ENCODE peak calls at places on chromosomes 2 and 18, in four cellular contexts. One of them, this sample, is unnamed.
A peak's percentile ranks its signal among the peaks of the same experiment; 100 is the strongest.

GRCh38 chr2:157329524-157329923 is 3.9 kb upstream of the ERMN start:
- DNase-seq in HepG2: no peak
- DNase-seq in K562: no peak
- DNase-seq in GM12878: no peak
- DNase-seq in this sample: no peak

GRCh38 chr2:9802576-9802993 is 40.7 kb upstream of the TAF1B start:
- DNase-seq in HepG2: no peak
- DNase-seq in K562: no peak
- DNase-seq in GM12878: no peak
- DNase-seq in this sample: no peak

GRCh38 chr2:26503238-26503880 is 25.4 kb upstream of the OTOF start:
- DNase-seq in HepG2: peak; percentile 61
- DNase-seq in K562: peak; percentile 93
- DNase-seq in GM12878: no peak
- DNase-seq in this sample: peak; percentile 71

GRCh38 chr18:22668496-22668895 is 250.8 kb upstream of the CTAGE1 start:
- DNase-seq in HepG2: no peak
- DNase-seq in K562: peak; percentile 41
- DNase-seq in GM12878: no peak
- DNase-seq in this sample: no peak

GRCh38 chr18:11310476-11311086 is 161.2 kb upstream of the PIEZO2 start:
- DNase-seq in HepG2: peak; percentile 40
- DNase-seq in K562: peak; percentile 56
- DNase-seq in GM12878: no peak
- DNase-seq in this sample: peak; percentile 16

GRCh38 chr2:71831208-71831577 is 316.5 kb downstream of the CYP26B1 start:
- DNase-seq in HepG2: no peak
- DNase-seq in K562: no peak
- DNase-seq in GM12878: no peak
- DNase-seq in this sample: peak; percentile 27

GRCh38 chr2:217160103-217160502 is 300.2 kb upstream of the TNP1 start:
- DNase-seq in HepG2: no peak
- DNase-seq in K562: no peak
- DNase-seq in GM12878: no peak
- DNase-seq in this sample: no peak

GRCh38 chr2:149715005-149715592 is 127.5 kb upstream of the MMADHC start:
- DNase-seq in HepG2: peak; percentile 12
- DNase-seq in K562: peak; percentile 1
- DNase-seq in GM12878: no peak
- DNase-seq in this sample: peak; percentile 63

GRCh38 chr2:25417715-25418369 is 76.1 kb upstream of the DNMT3A start:
- DNase-seq in HepG2: no peak
- DNase-seq in K562: peak; percentile 41
- DNase-seq in GM12878: peak; percentile 96
- DNase-seq in this sample: no peak

GRCh38 chr18:78939105-78939504 is 40.5 kb upstream of the SALL3 start:
- DNase-seq in HepG2: no peak
- DNase-seq in K562: no peak
- DNase-seq in GM12878: no peak
- DNase-seq in this sample: no peak

GRCh38 chr18:30684825-30685481 is 357.6 kb downstream of the DSC3 start:
- DNase-seq in HepG2: no peak
- DNase-seq in K562: peak; percentile 37
- DNase-seq in GM12878: no peak
- DNase-seq in this sample: no peak

GRCh38 chr2:20476481-20476880 is 29.6 kb downstream of the RHOB start:
- DNase-seq in HepG2: no peak
- DNase-seq in K562: no peak
- DNase-seq in GM12878: no peak
- DNase-seq in this sample: no peak

GRCh38 chr2:58228272-58228671 is 12.9 kb downstream of the FANCL start:
- DNase-seq in HepG2: no peak
- DNase-seq in K562: no peak
- DNase-seq in GM12878: no peak
- DNase-seq in this sample: no peak

GRCh38 chr2:181619511-181619910 is 37.4 kb downstream of the CERKL start:
- DNase-seq in HepG2: no peak
- DNase-seq in K562: no peak
- DNase-seq in GM12878: no peak
- DNase-seq in this sample: no peak

GRCh38 chr2:22930781-22931180 is 454.2 kb upstream of the KLHL29 start:
- DNase-seq in HepG2: no peak
- DNase-seq in K562: no peak
- DNase-seq in GM12878: no peak
- DNase-seq in this sample: no peak

DNA sequence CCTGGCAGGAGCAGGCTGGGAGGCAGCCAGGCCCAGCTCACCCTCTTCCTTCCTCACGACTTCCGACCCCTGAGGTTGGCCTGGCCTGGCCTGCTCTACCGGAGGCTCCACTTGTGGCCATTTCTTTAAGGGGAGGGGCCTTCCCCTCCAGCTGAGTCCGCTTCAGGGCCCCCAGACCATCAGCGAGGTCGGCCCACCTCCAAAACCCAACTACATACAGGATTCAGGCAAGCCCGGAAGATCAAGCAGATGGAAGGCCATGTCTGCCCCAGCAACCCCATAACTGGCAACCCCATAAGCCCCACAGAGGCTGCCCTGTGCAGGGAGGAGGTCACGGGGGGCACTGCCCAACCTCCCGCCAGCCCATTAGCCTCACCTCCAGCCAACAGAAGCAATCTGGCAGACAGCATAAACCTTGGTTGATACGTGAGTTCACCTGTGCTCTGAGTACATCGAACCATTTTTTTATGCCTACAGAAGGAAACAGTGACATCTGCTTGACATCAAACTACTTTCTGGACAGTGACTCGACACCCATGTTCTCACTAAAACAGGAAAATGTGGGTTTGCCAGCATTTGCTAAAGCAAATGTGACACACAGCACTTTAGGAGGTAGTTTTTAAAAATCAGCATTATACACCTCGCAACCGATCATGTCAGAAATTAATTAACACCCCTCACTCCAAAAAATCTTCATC is 98.9 kb downstream of the EIPR1 start:
- DNase-seq in HepG2: no peak
- DNase-seq in K562: no peak
- DNase-seq in GM12878: no peak
- DNase-seq in this sample: no peak
- TF ChIP-seq MYC in HepG2: no peak
- TF ChIP-seq MYC in K562: no peak
- TF ChIP-seq MYC in GM12878: no peak
- TF ChIP-seq MYC in this sample: no peak

GRCh38 chr2:74499269-74499939 is at the start of gene LBX2:
- DNase-seq in HepG2: no peak
- DNase-seq in K562: no peak
- DNase-seq in GM12878: no peak
- DNase-seq in this sample: no peak
- TF ChIP-seq EZH2 in HepG2: no peak
- TF ChIP-seq EZH2 in K562: no peak
- TF ChIP-seq EZH2 in GM12878: no peak
- TF ChIP-seq EZH2 in this sample: peak; percentile 81

DNA sequence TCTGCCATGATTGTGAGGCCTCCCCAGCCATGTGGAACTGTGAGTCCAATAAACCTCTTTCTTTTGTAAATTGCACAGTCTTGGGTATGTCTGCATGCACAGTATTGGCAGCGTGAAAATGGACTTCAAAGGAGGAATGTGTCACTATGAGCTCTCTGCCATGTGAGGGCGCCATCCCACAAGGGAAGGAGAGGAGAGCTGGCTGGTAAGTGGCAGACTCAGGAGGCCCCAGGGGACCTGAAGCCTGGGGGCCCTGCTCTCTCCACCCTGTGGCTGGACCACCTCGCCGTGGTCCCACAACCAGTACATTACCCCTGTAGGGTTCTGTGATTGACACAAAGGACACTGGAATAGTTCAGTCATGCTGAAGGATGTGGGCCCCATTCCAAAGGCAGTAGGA is 122.1 kb downstream of the RPIA start:
- DNase-seq in HepG2: no peak
- DNase-seq in K562: no peak
- DNase-seq in GM12878: no peak
- DNase-seq in this sample: peak; percentile 44
- H3K9me3 ChIP-seq in HepG2: peaks cover 24% of the 10 kb centered on the region
- H3K9me3 ChIP-seq in K562: no peaks in the 10 kb centered on the region
- H3K9me3 ChIP-seq in GM12878: peaks cover 2% of the 10 kb centered on the region
- H3K9me3 ChIP-seq in this sample: peaks cover 2% of the 10 kb centered on the region

GRCh38 chr18:39685303-39685902 is 2119.8 kb upstream of the CELF4 start:
- DNase-seq in HepG2: peak; percentile 13
- DNase-seq in K562: no peak
- DNase-seq in GM12878: no peak
- DNase-seq in this sample: peak; percentile 2
- TF ChIP-seq MYC in HepG2: no peak
- TF ChIP-seq MYC in K562: no peak
- TF ChIP-seq MYC in GM12878: no peak
- TF ChIP-seq MYC in this sample: no peak

DNA sequence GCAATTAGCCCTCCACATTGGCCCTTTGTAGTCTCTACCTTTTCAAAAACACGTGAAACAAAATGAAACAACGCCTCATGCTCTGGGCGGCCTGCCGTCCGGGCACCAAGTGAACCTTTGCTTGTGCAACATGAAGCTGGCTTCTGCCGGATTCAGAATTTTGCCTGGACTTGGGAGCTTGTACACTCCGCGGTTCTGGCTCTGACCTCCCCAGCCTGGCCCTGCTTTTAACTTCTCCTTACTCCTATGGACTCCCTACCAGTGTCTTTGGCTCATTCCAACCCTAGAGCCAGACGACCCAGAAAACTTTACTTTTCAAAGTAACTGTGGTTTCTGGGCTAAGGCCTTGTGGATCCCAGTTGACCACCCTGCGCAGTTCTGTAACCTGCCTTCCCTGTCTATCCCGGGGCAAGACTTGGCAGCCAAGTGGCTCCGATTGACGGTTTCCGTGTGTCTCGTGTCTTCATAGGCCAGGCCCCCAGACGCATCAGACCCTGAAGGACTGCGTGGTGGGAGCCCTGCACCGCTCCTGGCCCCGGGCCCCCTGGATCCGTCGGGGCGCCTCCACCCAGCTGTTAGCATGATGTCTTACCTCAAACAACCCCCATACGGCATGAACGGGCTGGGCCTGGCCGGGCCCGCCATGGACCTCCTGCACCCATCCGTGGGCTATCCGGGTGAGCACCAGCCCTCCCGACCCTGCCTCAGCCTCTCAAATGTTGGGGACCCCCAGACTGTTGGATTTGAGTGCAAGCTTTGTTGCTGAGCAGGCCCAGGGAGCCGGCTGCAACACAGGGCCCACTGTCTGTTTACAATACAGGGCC is 2.0 kb downstream of the OTX1 start:
- DNase-seq in HepG2: no peak
- DNase-seq in K562: no peak
- DNase-seq in GM12878: no peak
- DNase-seq in this sample: no peak
- TF ChIP-seq EZH2 in HepG2: no peak
- TF ChIP-seq EZH2 in K562: no peak
- TF ChIP-seq EZH2 in GM12878: no peak
- TF ChIP-seq EZH2 in this sample: no peak

GRCh38 chr2:95234286-95234785 is 27.0 kb downstream of the ZNF892 start:
- DNase-seq in HepG2: no peak
- DNase-seq in K562: no peak
- DNase-seq in GM12878: no peak
- DNase-seq in this sample: no peak
- H3K9me3 ChIP-seq in HepG2: no peaks in the 10 kb centered on the region
- H3K9me3 ChIP-seq in K562: no peaks in the 10 kb centered on the region
- H3K9me3 ChIP-seq in GM12878: no peaks in the 10 kb centered on the region
- H3K9me3 ChIP-seq in this sample: no peaks in the 10 kb centered on the region

GRCh38 chr2:29307522-29307921 is 192.3 kb downstream of the CLIP4 start:
- DNase-seq in HepG2: no peak
- DNase-seq in K562: no peak
- DNase-seq in GM12878: no peak
- DNase-seq in this sample: no peak

GRCh38 chr2:29305762-29306161 is 190.5 kb downstream of the CLIP4 start:
- DNase-seq in HepG2: no peak
- DNase-seq in K562: no peak
- DNase-seq in GM12878: no peak
- DNase-seq in this sample: no peak

GRCh38 chr2:29309090-29310054 is 194.2 kb downstream of the CLIP4 start:
- DNase-seq in HepG2: peak; percentile 62
- DNase-seq in K562: peak; percentile 68
- DNase-seq in GM12878: no peak
- DNase-seq in this sample: peak; percentile 27

GRCh38 chr2:29304399-29304798 is 189.2 kb downstream of the CLIP4 start:
- DNase-seq in HepG2: no peak
- DNase-seq in K562: no peak
- DNase-seq in GM12878: no peak
- DNase-seq in this sample: no peak
- TF ChIP-seq MYC in HepG2: no peak
- TF ChIP-seq MYC in K562: no peak
- TF ChIP-seq MYC in GM12878: no peak
- TF ChIP-seq MYC in this sample: no peak

GRCh38 chr2:219442206-219443015 is 7.8 kb downstream of the SPEG start:
- DNase-seq in HepG2: no peak
- DNase-seq in K562: no peak
- DNase-seq in GM12878: no peak
- DNase-seq in this sample: no peak
- TF ChIP-seq EZH2 in HepG2: no peak
- TF ChIP-seq EZH2 in K562: no peak
- TF ChIP-seq EZH2 in GM12878: no peak
- TF ChIP-seq EZH2 in this sample: peak; percentile 74

DNA sequence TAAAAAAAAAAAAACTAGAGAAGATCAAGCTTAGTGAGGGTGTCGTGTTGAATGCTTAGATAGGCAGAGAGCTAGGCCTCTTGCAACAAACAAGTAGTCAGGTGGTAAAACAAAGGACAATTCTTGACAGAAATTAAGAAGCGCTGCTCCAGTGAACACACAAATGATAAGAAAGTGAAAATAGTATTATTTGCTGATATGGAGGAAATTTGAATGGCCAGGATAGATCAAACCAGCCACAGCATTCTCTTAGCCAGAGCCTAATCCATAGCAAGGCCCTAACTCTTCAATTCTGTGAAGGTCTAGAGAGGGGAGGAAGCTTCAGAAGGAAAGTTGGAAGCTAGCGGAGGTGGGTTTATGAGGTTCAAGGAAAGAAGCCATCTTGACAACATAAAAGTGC is 121.0 kb downstream of the SNTG2 start:
- DNase-seq in HepG2: no peak
- DNase-seq in K562: no peak
- DNase-seq in GM12878: no peak
- DNase-seq in this sample: no peak
- H3K9me3 ChIP-seq in HepG2: no peaks in the 10 kb centered on the region
- H3K9me3 ChIP-seq in K562: no peaks in the 10 kb centered on the region
- H3K9me3 ChIP-seq in GM12878: no peaks in the 10 kb centered on the region
- H3K9me3 ChIP-seq in this sample: peaks cover 8% of the 10 kb centered on the region